ENCODE peak calls at places on chromosomes 4 and X, in eight cellular contexts. K is Jurkat, Clone E6-1; Q is LoVo; W is tibial nerve; B is HS-5; G is GM04503; E is fibroblast of mammary gland; V is AG10803. J is an unnamed sample.

GRCh38 chr4:1663549-1663948 is 20.6 kb downstream of the FAM53A start:
- DNase-seq in K (no peak), Q (no peak), W (no peak), B (no peak), G (no peak), E (no peak), V (no peak), J (no peak)

GRCh38 chrX:41382699-41383645 is 49.0 kb downstream of the DDX3X start:
- DNase-seq in K (peak), Q (peak), W (no peak), B (no peak), G (peak), E (peak), V (peak), J (peak)

GRCh38 chr4:141350122-141350904 is 129.6 kb downstream of the ZNF330 start:
- DNase-seq in K (no peak), Q (peak), W (no peak), B (peak), G (peak), E (peak), V (peak), J (no peak)

GRCh38 chrX:141185366-141185765 is 8.4 kb upstream of the LDOC1 start:
- DNase-seq in K (no peak), Q (no peak), W (no peak), B (no peak), G (no peak), E (no peak), V (no peak), J (no peak)

GRCh38 chrX:47873123-47873522 is 36.4 kb downstream of the ZNF81 start:
- DNase-seq in K (no peak), Q (no peak), W (no peak), B (no peak), G (no peak), E (no peak), V (no peak), J (no peak)

GRCh38 chrX:8971116-8971515 is 62.8 kb downstream of the FAM9B start:
- DNase-seq in K (peak), Q (peak), W (no peak), B (no peak), G (no peak), E (peak), V (peak), J (peak)

GRCh38 chrX:13711141-13711540 is 22.2 kb downstream of the RAB9A start:
- DNase-seq in K (no peak), Q (no peak), W (no peak), B (no peak), G (no peak), E (no peak), V (no peak), J (no peak)

GRCh38 chr4:74391890-74392478 is 27.0 kb downstream of the EREG start:
- DNase-seq in K (no peak), Q (no peak), W (no peak), B (no peak), G (no peak), E (no peak), V (no peak), J (no peak)

GRCh38 chrX:110056419-110056818 is 53.5 kb downstream of the TMEM164 start:
- DNase-seq in K (no peak), Q (no peak), W (no peak), B (no peak), G (no peak), E (peak), V (no peak), J (no peak)

GRCh38 chrX:74015379-74016019 is 288.5 kb upstream of the ZCCHC13 start:
- DNase-seq in K (peak), Q (peak), W (peak), B (peak), G (no peak), E (peak), V (peak), J (peak)

GRCh38 chr4:68855771-68856170 is 40.0 kb downstream of the UGT2B10 start:
- DNase-seq in K (no peak), Q (no peak), W (no peak), B (no peak), G (no peak), E (no peak), V (no peak), J (no peak)

GRCh38 chrX:13013353-13014110 is 30.9 kb downstream of the FAM9C start:
- DNase-seq in K (no peak), Q (no peak), W (no peak), B (no peak), G (no peak), E (peak), V (peak), J (no peak)

GRCh38 chrX:119899125-119899524 is 3.4 kb downstream of the AKAP14 start:
- DNase-seq in K (no peak), Q (no peak), W (no peak), B (no peak), G (no peak), E (no peak), V (no peak), J (no peak)

GRCh38 chrX:1150569-1151347 is 61.7 kb downstream of the CRLF2 start:
- DNase-seq in K (no peak), Q (no peak), W (no peak), B (no peak), G (no peak), E (no peak), V (no peak), J (no peak)

GRCh38 chrX:100587846-100588245 is 3.1 kb downstream of the TNMD start:
- DNase-seq in K (no peak), Q (no peak), W (no peak), B (no peak), G (no peak), E (peak), V (peak), J (no peak)

GRCh38 chr4:61202100-61202637 is 2.0 kb downstream of the ADGRL3 start:
- DNase-seq in K (no peak), Q (no peak), W (no peak), B (no peak), G (no peak), E (no peak), V (no peak), J (no peak)

GRCh38 chr4:24032371-24032989 is 142.6 kb upstream of the PPARGC1A start:
- DNase-seq in K (peak), Q (no peak), W (no peak), B (no peak), G (no peak), E (peak), V (peak), J (no peak)

GRCh38 chr4:123244233-123244632 is 152.4 kb upstream of the SPRY1 start:
- DNase-seq in K (no peak), Q (no peak), W (peak), B (no peak), G (no peak), E (peak), V (no peak), J (no peak)

GRCh38 chrX:49829016-49829415 is at the start of gene PAGE4:
- DNase-seq in K (no peak), Q (no peak), W (no peak), B (no peak), G (no peak), E (no peak), V (no peak), J (no peak)

GRCh38 chr4:153116101-153116680 is 88.1 kb upstream of the TRIM2 start:
- DNase-seq in K (no peak), Q (no peak), W (no peak), B (no peak), G (no peak), E (no peak), V (no peak), J (no peak)

GRCh38 chrX:95733426-95733825 is 951.2 kb upstream of the DIAPH2 start:
- DNase-seq in K (no peak), Q (no peak), W (no peak), B (no peak), G (no peak), E (no peak), V (no peak), J (no peak)

GRCh38 chr4:152083348-152083747 is 322.5 kb upstream of the GATB start:
- DNase-seq in K (peak), Q (no peak), W (no peak), B (no peak), G (no peak), E (no peak), V (no peak), J (no peak)

GRCh38 chr4:8731364-8731763 is 138.8 kb downstream of the CPZ start:
- DNase-seq in K (no peak), Q (no peak), W (no peak), B (no peak), G (no peak), E (no peak), V (no peak), J (no peak)

GRCh38 chr4:53233396-53233795 is 132.5 kb downstream of the SCFD2 start:
- DNase-seq in K (no peak), Q (no peak), W (no peak), B (no peak), G (no peak), E (peak), V (no peak), J (no peak)

GRCh38 chr4:2934077-2934812 is 29.0 kb downstream of the NOP14 start:
- DNase-seq in K (no peak), Q (peak), W (peak), B (no peak), G (no peak), E (peak), V (peak), J (no peak)

GRCh38 chr4:74217365-74217764 is 59.4 kb downstream of the MTHFD2L start:
- DNase-seq in K (no peak), Q (no peak), W (no peak), B (no peak), G (no peak), E (peak), V (peak), J (no peak)

GRCh38 chr4:41346306-41347061 is 89.8 kb downstream of the UCHL1 start:
- DNase-seq in K (no peak), Q (peak), W (no peak), B (no peak), G (no peak), E (no peak), V (no peak), J (no peak)

GRCh38 chr4:24750106-24750505 is 45.3 kb upstream of the SOD3 start:
- DNase-seq in K (no peak), Q (no peak), W (no peak), B (no peak), G (no peak), E (no peak), V (no peak), J (no peak)

GRCh38 chr4:174607792-174608191 is 85.5 kb upstream of the HPGD start:
- DNase-seq in K (no peak), Q (no peak), W (no peak), B (no peak), G (no peak), E (no peak), V (no peak), J (no peak)

GRCh38 chr4:173367285-173367684 is 3.5 kb upstream of the SAP30 start:
- DNase-seq in K (no peak), Q (no peak), W (no peak), B (no peak), G (no peak), E (peak), V (no peak), J (no peak)

GRCh38 chrX:30950391-30950790 is 61.3 kb upstream of the TAB3 start:
- DNase-seq in K (no peak), Q (no peak), W (no peak), B (no peak), G (no peak), E (no peak), V (no peak), J (no peak)

J was measured in PC-9.